ENCODE peak calls at places on chromosome 14, in eight cellular contexts. One of them, this sample, is unnamed.

GRCh38 chr14:94654071-94654974 is 42.1 kb downstream of the SERPINA3 start:
- DNase-seq in tibial artery: no peak
- DNase-seq in cardiac muscle cell: peak
- DNase-seq in CD8-positive, alpha-beta memory T cell: no peak
- DNase-seq in CD4-positive, alpha-beta T cell: no peak
- DNase-seq in neural progenitor cell: no peak
- DNase-seq in sigmoid colon: peak
- DNase-seq in GM23338: no peak
- DNase-seq in this sample: no peak

GRCh38 chr14:83913466-83913865 is 1616.5 kb upstream of the FLRT2 start:
- DNase-seq in tibial artery: no peak
- DNase-seq in cardiac muscle cell: no peak
- DNase-seq in CD8-positive, alpha-beta memory T cell: no peak
- DNase-seq in CD4-positive, alpha-beta T cell: no peak
- DNase-seq in neural progenitor cell: no peak
- DNase-seq in sigmoid colon: no peak
- DNase-seq in GM23338: no peak
- DNase-seq in this sample: no peak

GRCh38 chr14:94867931-94868597 is 98.2 kb upstream of the GSC start:
- DNase-seq in tibial artery: no peak
- DNase-seq in cardiac muscle cell: peak
- DNase-seq in CD8-positive, alpha-beta memory T cell: no peak
- DNase-seq in CD4-positive, alpha-beta T cell: no peak
- DNase-seq in neural progenitor cell: peak
- DNase-seq in sigmoid colon: no peak
- DNase-seq in GM23338: peak
- DNase-seq in this sample: no peak

GRCh38 chr14:72527591-72527990 is 366.3 kb downstream of the DPF3 start:
- DNase-seq in tibial artery: no peak
- DNase-seq in cardiac muscle cell: no peak
- DNase-seq in CD8-positive, alpha-beta memory T cell: no peak
- DNase-seq in CD4-positive, alpha-beta T cell: no peak
- DNase-seq in neural progenitor cell: no peak
- DNase-seq in sigmoid colon: no peak
- DNase-seq in GM23338: no peak
- DNase-seq in this sample: no peak

GRCh38 chr14:105701456-105702274 is 175.3 kb downstream of the TMEM121 start:
- DNase-seq in tibial artery: peak
- DNase-seq in cardiac muscle cell: no peak
- DNase-seq in CD8-positive, alpha-beta memory T cell: peak
- DNase-seq in CD4-positive, alpha-beta T cell: no peak
- DNase-seq in neural progenitor cell: no peak
- DNase-seq in sigmoid colon: peak
- DNase-seq in GM23338: no peak
- DNase-seq in this sample: no peak

GRCh38 chr14:34482463-34482862 is 20.4 kb upstream of the SPTSSA start:
- DNase-seq in tibial artery: no peak
- DNase-seq in cardiac muscle cell: no peak
- DNase-seq in CD8-positive, alpha-beta memory T cell: no peak
- DNase-seq in CD4-positive, alpha-beta T cell: no peak
- DNase-seq in neural progenitor cell: no peak
- DNase-seq in sigmoid colon: no peak
- DNase-seq in GM23338: no peak
- DNase-seq in this sample: no peak

GRCh38 chr14:105760691-105761344 is 234.4 kb downstream of the TMEM121 start:
- DNase-seq in tibial artery: peak
- DNase-seq in cardiac muscle cell: no peak
- DNase-seq in CD8-positive, alpha-beta memory T cell: no peak
- DNase-seq in CD4-positive, alpha-beta T cell: no peak
- DNase-seq in neural progenitor cell: no peak
- DNase-seq in sigmoid colon: peak
- DNase-seq in GM23338: no peak
- DNase-seq in this sample: no peak

GRCh38 chr14:25039933-25040332 is 10.0 kb downstream of the STXBP6 start:
- DNase-seq in tibial artery: no peak
- DNase-seq in cardiac muscle cell: no peak
- DNase-seq in CD8-positive, alpha-beta memory T cell: no peak
- DNase-seq in CD4-positive, alpha-beta T cell: no peak
- DNase-seq in neural progenitor cell: no peak
- DNase-seq in sigmoid colon: no peak
- DNase-seq in GM23338: no peak
- DNase-seq in this sample: no peak

GRCh38 chr14:104743461-104744380 is 9.2 kb upstream of the SIVA1 start:
- DNase-seq in tibial artery: no peak
- DNase-seq in cardiac muscle cell: no peak
- DNase-seq in CD8-positive, alpha-beta memory T cell: no peak
- DNase-seq in CD4-positive, alpha-beta T cell: no peak
- DNase-seq in neural progenitor cell: no peak
- DNase-seq in sigmoid colon: no peak
- DNase-seq in GM23338: no peak
- DNase-seq in this sample: no peak

GRCh38 chr14:100653409-100653808 is 66.2 kb upstream of the BEGAIN start:
- DNase-seq in tibial artery: no peak
- DNase-seq in cardiac muscle cell: no peak
- DNase-seq in CD8-positive, alpha-beta memory T cell: no peak
- DNase-seq in CD4-positive, alpha-beta T cell: no peak
- DNase-seq in neural progenitor cell: peak
- DNase-seq in sigmoid colon: no peak
- DNase-seq in GM23338: peak
- DNase-seq in this sample: no peak

GRCh38 chr14:85512491-85512890 is 17.5 kb upstream of the FLRT2 start:
- DNase-seq in tibial artery: no peak
- DNase-seq in cardiac muscle cell: no peak
- DNase-seq in CD8-positive, alpha-beta memory T cell: no peak
- DNase-seq in CD4-positive, alpha-beta T cell: no peak
- DNase-seq in neural progenitor cell: no peak
- DNase-seq in sigmoid colon: no peak
- DNase-seq in GM23338: no peak
- DNase-seq in this sample: no peak

GRCh38 chr14:57714487-57714899 is 151.4 kb downstream of the SLC35F4 start:
- DNase-seq in tibial artery: no peak
- DNase-seq in cardiac muscle cell: no peak
- DNase-seq in CD8-positive, alpha-beta memory T cell: no peak
- DNase-seq in CD4-positive, alpha-beta T cell: no peak
- DNase-seq in neural progenitor cell: peak
- DNase-seq in sigmoid colon: no peak
- DNase-seq in GM23338: peak
- DNase-seq in this sample: no peak

GRCh38 chr14:96567289-96567899 is 65.2 kb downstream of the PAPOLA start:
- DNase-seq in tibial artery: no peak
- DNase-seq in cardiac muscle cell: peak
- DNase-seq in CD8-positive, alpha-beta memory T cell: no peak
- DNase-seq in CD4-positive, alpha-beta T cell: no peak
- DNase-seq in neural progenitor cell: peak
- DNase-seq in sigmoid colon: no peak
- DNase-seq in GM23338: peak
- DNase-seq in this sample: no peak

GRCh38 chr14:93970589-93970966 is 5.8 kb downstream of the ASB2 start:
- DNase-seq in tibial artery: no peak
- DNase-seq in cardiac muscle cell: no peak
- DNase-seq in CD8-positive, alpha-beta memory T cell: peak
- DNase-seq in CD4-positive, alpha-beta T cell: peak
- DNase-seq in neural progenitor cell: peak
- DNase-seq in sigmoid colon: no peak
- DNase-seq in GM23338: peak
- DNase-seq in this sample: no peak

GRCh38 chr14:75709207-75709812 is 48.3 kb downstream of the TTLL5 start:
- DNase-seq in tibial artery: peak
- DNase-seq in cardiac muscle cell: peak
- DNase-seq in CD8-positive, alpha-beta memory T cell: peak
- DNase-seq in CD4-positive, alpha-beta T cell: peak
- DNase-seq in neural progenitor cell: peak
- DNase-seq in sigmoid colon: peak
- DNase-seq in GM23338: peak
- DNase-seq in this sample: peak

DNA sequence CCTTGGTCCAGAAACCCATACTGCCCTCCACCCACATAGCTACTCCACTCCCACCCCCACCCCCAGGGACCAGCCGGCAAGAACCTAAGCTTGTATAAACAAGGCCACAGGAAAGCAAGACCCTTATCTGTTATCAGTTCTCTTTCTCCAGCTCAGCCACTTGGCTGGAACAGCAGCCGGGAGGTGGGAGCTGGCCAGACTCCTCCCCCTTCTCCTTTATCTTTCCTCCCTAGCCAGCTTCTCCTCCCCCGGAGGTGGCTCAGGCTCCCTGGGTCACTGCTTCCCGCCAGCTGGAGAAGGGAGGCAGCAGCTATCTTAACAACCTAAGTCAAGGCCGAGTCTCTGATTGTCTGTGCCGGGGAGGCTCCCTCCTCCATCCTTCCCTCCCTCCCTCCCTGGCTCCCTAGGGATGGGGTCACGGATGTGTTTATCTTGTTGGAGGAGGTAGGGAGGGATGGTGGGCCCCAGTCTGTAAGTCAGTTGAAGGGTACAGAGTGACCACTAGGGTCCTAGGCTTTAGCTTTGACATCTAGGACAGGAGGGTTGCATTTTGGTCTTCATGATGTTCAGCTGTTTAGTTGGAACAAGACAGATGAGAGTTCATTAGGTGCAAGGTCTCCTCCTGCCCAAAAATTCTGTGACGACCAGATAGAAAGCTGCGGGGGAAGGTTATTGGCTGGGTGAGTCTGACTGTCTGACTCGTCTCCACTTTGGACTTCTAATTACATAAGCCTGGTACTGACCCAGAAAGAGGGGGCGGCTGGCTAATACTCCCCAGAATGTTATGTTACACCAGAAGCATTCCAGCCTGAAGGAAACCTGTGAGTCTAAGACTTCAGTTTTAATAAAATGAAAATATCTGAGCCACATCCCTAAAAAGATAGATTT is 29.7 kb downstream of the ZFP36L1 start:
- DNase-seq in tibial artery: no peak
- DNase-seq in cardiac muscle cell: peak
- DNase-seq in CD8-positive, alpha-beta memory T cell: no peak
- DNase-seq in CD4-positive, alpha-beta T cell: no peak
- DNase-seq in neural progenitor cell: peak
- DNase-seq in sigmoid colon: peak
- DNase-seq in GM23338: peak
- DNase-seq in this sample: no peak
- H3K27ac ChIP-seq in tibial artery: no peak
- H3K27ac ChIP-seq in cardiac muscle cell: peak
- H3K27ac ChIP-seq in CD8-positive, alpha-beta memory T cell: peak
- H3K27ac ChIP-seq in CD4-positive, alpha-beta T cell: no peak
- H3K27ac ChIP-seq in neural progenitor cell: no peak
- H3K27ac ChIP-seq in sigmoid colon: peak
- H3K27ac ChIP-seq in GM23338: no peak
- H3K27ac ChIP-seq in this sample: no peak

DNA sequence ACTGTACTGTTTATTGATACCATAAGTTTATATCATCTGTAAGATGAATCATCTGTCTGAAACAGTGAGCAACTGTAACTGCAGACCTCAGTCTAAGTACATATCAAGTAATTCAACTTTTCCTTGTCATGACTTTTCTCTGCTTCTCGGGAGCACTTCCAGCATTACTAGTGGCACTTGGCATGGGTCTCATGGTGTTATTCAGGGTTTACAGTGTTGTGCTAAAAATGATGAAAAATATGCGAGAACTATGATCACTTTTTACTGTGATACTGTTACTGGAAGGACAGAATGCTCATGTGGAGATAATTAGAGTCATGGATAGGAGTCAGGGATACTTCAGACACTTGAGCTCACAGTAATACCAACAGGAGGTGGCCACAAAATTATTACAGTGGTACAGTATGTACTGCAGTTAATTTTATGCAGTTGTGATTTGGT is 8.3 kb downstream of the KTN1 start:
- DNase-seq in tibial artery: no peak
- DNase-seq in cardiac muscle cell: no peak
- DNase-seq in CD8-positive, alpha-beta memory T cell: no peak
- DNase-seq in CD4-positive, alpha-beta T cell: no peak
- DNase-seq in neural progenitor cell: no peak
- DNase-seq in sigmoid colon: no peak
- DNase-seq in GM23338: no peak
- DNase-seq in this sample: no peak
- H3K27ac ChIP-seq in tibial artery: no peak
- H3K27ac ChIP-seq in cardiac muscle cell: no peak
- H3K27ac ChIP-seq in CD8-positive, alpha-beta memory T cell: no peak
- H3K27ac ChIP-seq in CD4-positive, alpha-beta T cell: no peak
- H3K27ac ChIP-seq in neural progenitor cell: no peak
- H3K27ac ChIP-seq in sigmoid colon: no peak
- H3K27ac ChIP-seq in GM23338: no peak
- H3K27ac ChIP-seq in this sample: no peak

DNA sequence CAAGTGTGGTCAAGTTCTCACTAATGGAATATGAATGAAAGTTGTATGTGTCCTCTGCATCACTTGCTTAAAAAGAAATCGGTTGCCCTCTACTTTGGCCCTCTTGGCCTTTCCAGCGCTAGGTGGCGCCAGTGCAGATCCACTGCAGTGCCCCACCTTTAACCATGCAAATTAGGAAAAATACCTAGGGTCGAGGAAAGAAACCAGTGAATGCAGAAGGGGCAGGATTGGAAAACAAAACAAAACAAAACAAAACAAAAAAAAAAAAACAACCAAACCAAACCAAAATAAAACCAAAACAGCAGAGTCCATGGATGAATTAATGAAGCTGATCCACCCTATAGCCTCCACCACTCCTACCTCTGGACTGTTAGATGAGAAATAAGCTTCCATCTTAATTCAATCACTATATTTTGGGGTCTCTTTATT is 12.9 kb upstream of the NEMF start:
- DNase-seq in tibial artery: peak
- DNase-seq in cardiac muscle cell: peak
- DNase-seq in CD8-positive, alpha-beta memory T cell: peak
- DNase-seq in CD4-positive, alpha-beta T cell: peak
- DNase-seq in neural progenitor cell: peak
- DNase-seq in sigmoid colon: peak
- DNase-seq in GM23338: peak
- DNase-seq in this sample: no peak
- H3K27ac ChIP-seq in tibial artery: peak
- H3K27ac ChIP-seq in cardiac muscle cell: no peak
- H3K27ac ChIP-seq in CD8-positive, alpha-beta memory T cell: no peak
- H3K27ac ChIP-seq in CD4-positive, alpha-beta T cell: no peak
- H3K27ac ChIP-seq in neural progenitor cell: no peak
- H3K27ac ChIP-seq in sigmoid colon: peak
- H3K27ac ChIP-seq in GM23338: no peak
- H3K27ac ChIP-seq in this sample: no peak

DNA sequence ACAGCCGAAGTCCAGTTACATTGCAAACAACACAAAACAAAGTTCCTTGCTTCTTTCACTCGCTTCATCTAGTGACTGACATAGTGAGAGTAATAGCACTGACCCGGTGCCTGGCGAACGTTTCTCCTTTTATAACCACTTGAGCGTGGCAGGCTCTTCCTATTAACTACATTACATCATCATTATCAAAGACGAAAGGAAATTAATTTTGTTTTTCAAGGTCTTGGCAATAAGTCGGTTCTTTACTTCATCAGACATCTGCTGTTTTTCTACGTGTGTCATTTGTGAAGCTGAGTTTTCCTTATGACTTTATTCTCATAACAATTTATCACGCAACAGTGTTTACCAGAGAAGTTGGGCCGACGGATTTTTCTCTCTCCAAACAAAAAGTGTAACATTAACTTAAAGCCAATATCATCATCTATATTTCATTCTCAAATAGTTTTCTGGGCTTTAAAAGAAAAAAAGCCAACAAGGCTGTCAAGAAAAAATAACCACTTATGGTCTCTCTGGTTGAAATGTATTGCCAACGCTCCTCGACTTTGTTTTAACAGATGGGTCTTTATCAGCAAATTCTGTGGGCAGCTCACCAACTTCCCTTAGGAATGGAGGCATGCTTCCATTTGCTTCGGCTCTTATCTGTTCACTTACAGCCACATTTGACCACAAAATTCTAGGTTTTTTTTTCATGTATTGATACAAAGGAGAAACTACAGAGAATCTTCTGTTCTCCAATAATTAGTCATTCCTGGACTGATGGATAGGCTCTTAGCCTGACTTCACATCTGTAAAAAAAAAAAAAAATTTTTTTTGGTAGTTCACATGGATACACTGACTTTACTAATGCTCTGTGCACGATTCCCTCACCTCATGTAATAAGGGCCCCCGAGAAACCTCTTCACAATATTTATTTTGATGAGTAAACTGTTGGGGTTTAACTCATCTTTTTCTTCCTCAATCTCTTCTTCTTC is 97.1 kb upstream of the CDKN3 start:
- DNase-seq in tibial artery: no peak
- DNase-seq in cardiac muscle cell: peak
- DNase-seq in CD8-positive, alpha-beta memory T cell: no peak
- DNase-seq in CD4-positive, alpha-beta T cell: no peak
- DNase-seq in neural progenitor cell: no peak
- DNase-seq in sigmoid colon: no peak
- DNase-seq in GM23338: no peak
- DNase-seq in this sample: no peak
- H3K27ac ChIP-seq in tibial artery: no peak
- H3K27ac ChIP-seq in cardiac muscle cell: no peak
- H3K27ac ChIP-seq in CD8-positive, alpha-beta memory T cell: no peak
- H3K27ac ChIP-seq in CD4-positive, alpha-beta T cell: no peak
- H3K27ac ChIP-seq in neural progenitor cell: no peak
- H3K27ac ChIP-seq in sigmoid colon: no peak
- H3K27ac ChIP-seq in GM23338: no peak
- H3K27ac ChIP-seq in this sample: no peak

This sample was measured in iPS DF 6.9.